ENCODE peak calls at places on chromosomes 12 and 14, in ten cellular contexts. One of them, this sample, is unnamed.

GRCh38 chr12:51171884-51172514 is 936 bp downstream of the TFCP2 start:
- DNase-seq in heart left ventricle: no peak
- DNase-seq in activated T-helper 1 cell treated with anti-CD3 and anti-CD28 coated beads, Interleukin-12 subunit alpha, Interleukin-12 subunit beta, Interleukin-2, Interleukin-4 antibody, amounts not matched to agents 30 ng/mL and 10 ng/mL and 1 ng/mL, durations not matched to agents 14 hours and 24 hours and 36 hours: no peak
- DNase-seq in Right ventricle myocardium inferior: no peak
- DNase-seq in fibroblast of gingiva: no peak
- DNase-seq in activated naive CD4-positive, alpha-beta T cell treated with anti-CD3 and anti-CD28 coated beads for 36 hours: no peak
- DNase-seq in HTR-8/SVneo: peak
- DNase-seq in fibroblast of the conjunctiva: no peak
- DNase-seq in NCI-H2081: no peak
- DNase-seq in left cardiac atrium: no peak
- DNase-seq in this sample: no peak

GRCh38 chr14:88746042-88746441 is 46.7 kb downstream of the EML5 start:
- DNase-seq in heart left ventricle: no peak
- DNase-seq in activated T-helper 1 cell treated with anti-CD3 and anti-CD28 coated beads, Interleukin-12 subunit alpha, Interleukin-12 subunit beta, Interleukin-2, Interleukin-4 antibody, amounts not matched to agents 30 ng/mL and 10 ng/mL and 1 ng/mL, durations not matched to agents 14 hours and 24 hours and 36 hours: no peak
- DNase-seq in Right ventricle myocardium inferior: no peak
- DNase-seq in fibroblast of gingiva: peak
- DNase-seq in activated naive CD4-positive, alpha-beta T cell treated with anti-CD3 and anti-CD28 coated beads for 36 hours: no peak
- DNase-seq in HTR-8/SVneo: no peak
- DNase-seq in fibroblast of the conjunctiva: no peak
- DNase-seq in NCI-H2081: no peak
- DNase-seq in left cardiac atrium: no peak
- DNase-seq in this sample: no peak

GRCh38 chr12:24480766-24481449 is 468.0 kb downstream of the BCAT1 start:
- DNase-seq in heart left ventricle: no peak
- DNase-seq in activated T-helper 1 cell treated with anti-CD3 and anti-CD28 coated beads, Interleukin-12 subunit alpha, Interleukin-12 subunit beta, Interleukin-2, Interleukin-4 antibody, amounts not matched to agents 30 ng/mL and 10 ng/mL and 1 ng/mL, durations not matched to agents 14 hours and 24 hours and 36 hours: no peak
- DNase-seq in Right ventricle myocardium inferior: no peak
- DNase-seq in fibroblast of gingiva: no peak
- DNase-seq in activated naive CD4-positive, alpha-beta T cell treated with anti-CD3 and anti-CD28 coated beads for 36 hours: no peak
- DNase-seq in HTR-8/SVneo: no peak
- DNase-seq in fibroblast of the conjunctiva: no peak
- DNase-seq in NCI-H2081: no peak
- DNase-seq in left cardiac atrium: no peak
- DNase-seq in this sample: no peak

GRCh38 chr14:47674148-47674545 is 1.3 kb downstream of the MDGA2 start:
- DNase-seq in heart left ventricle: peak
- DNase-seq in activated T-helper 1 cell treated with anti-CD3 and anti-CD28 coated beads, Interleukin-12 subunit alpha, Interleukin-12 subunit beta, Interleukin-2, Interleukin-4 antibody, amounts not matched to agents 30 ng/mL and 10 ng/mL and 1 ng/mL, durations not matched to agents 14 hours and 24 hours and 36 hours: no peak
- DNase-seq in Right ventricle myocardium inferior: no peak
- DNase-seq in fibroblast of gingiva: no peak
- DNase-seq in activated naive CD4-positive, alpha-beta T cell treated with anti-CD3 and anti-CD28 coated beads for 36 hours: no peak
- DNase-seq in HTR-8/SVneo: no peak
- DNase-seq in fibroblast of the conjunctiva: no peak
- DNase-seq in NCI-H2081: peak
- DNase-seq in left cardiac atrium: no peak
- DNase-seq in this sample: no peak

GRCh38 chr14:91244501-91244901 is at the start of gene GPR68:
- DNase-seq in heart left ventricle: peak
- DNase-seq in activated T-helper 1 cell treated with anti-CD3 and anti-CD28 coated beads, Interleukin-12 subunit alpha, Interleukin-12 subunit beta, Interleukin-2, Interleukin-4 antibody, amounts not matched to agents 30 ng/mL and 10 ng/mL and 1 ng/mL, durations not matched to agents 14 hours and 24 hours and 36 hours: no peak
- DNase-seq in Right ventricle myocardium inferior: peak
- DNase-seq in fibroblast of gingiva: peak
- DNase-seq in activated naive CD4-positive, alpha-beta T cell treated with anti-CD3 and anti-CD28 coated beads for 36 hours: peak
- DNase-seq in HTR-8/SVneo: no peak
- DNase-seq in fibroblast of the conjunctiva: no peak
- DNase-seq in NCI-H2081: peak
- DNase-seq in left cardiac atrium: peak
- DNase-seq in this sample: peak

GRCh38 chr12:56151672-56152131 is 685 bp upstream of the MYL6B start:
- DNase-seq in heart left ventricle: no peak
- DNase-seq in activated T-helper 1 cell treated with anti-CD3 and anti-CD28 coated beads, Interleukin-12 subunit alpha, Interleukin-12 subunit beta, Interleukin-2, Interleukin-4 antibody, amounts not matched to agents 30 ng/mL and 10 ng/mL and 1 ng/mL, durations not matched to agents 14 hours and 24 hours and 36 hours: peak
- DNase-seq in Right ventricle myocardium inferior: peak
- DNase-seq in fibroblast of gingiva: no peak
- DNase-seq in activated naive CD4-positive, alpha-beta T cell treated with anti-CD3 and anti-CD28 coated beads for 36 hours: peak
- DNase-seq in HTR-8/SVneo: no peak
- DNase-seq in fibroblast of the conjunctiva: no peak
- DNase-seq in NCI-H2081: peak
- DNase-seq in left cardiac atrium: no peak
- DNase-seq in this sample: no peak

GRCh38 chr12:46187023-46187422 is 81.8 kb downstream of the SLC38A1 start:
- DNase-seq in heart left ventricle: no peak
- DNase-seq in activated T-helper 1 cell treated with anti-CD3 and anti-CD28 coated beads, Interleukin-12 subunit alpha, Interleukin-12 subunit beta, Interleukin-2, Interleukin-4 antibody, amounts not matched to agents 30 ng/mL and 10 ng/mL and 1 ng/mL, durations not matched to agents 14 hours and 24 hours and 36 hours: no peak
- DNase-seq in Right ventricle myocardium inferior: no peak
- DNase-seq in fibroblast of gingiva: peak
- DNase-seq in activated naive CD4-positive, alpha-beta T cell treated with anti-CD3 and anti-CD28 coated beads for 36 hours: no peak
- DNase-seq in HTR-8/SVneo: no peak
- DNase-seq in fibroblast of the conjunctiva: peak
- DNase-seq in NCI-H2081: no peak
- DNase-seq in left cardiac atrium: peak
- DNase-seq in this sample: peak

GRCh38 chr12:104653730-104654328 is 197.1 kb downstream of the CHST11 start:
- DNase-seq in heart left ventricle: no peak
- DNase-seq in activated T-helper 1 cell treated with anti-CD3 and anti-CD28 coated beads, Interleukin-12 subunit alpha, Interleukin-12 subunit beta, Interleukin-2, Interleukin-4 antibody, amounts not matched to agents 30 ng/mL and 10 ng/mL and 1 ng/mL, durations not matched to agents 14 hours and 24 hours and 36 hours: no peak
- DNase-seq in Right ventricle myocardium inferior: no peak
- DNase-seq in fibroblast of gingiva: no peak
- DNase-seq in activated naive CD4-positive, alpha-beta T cell treated with anti-CD3 and anti-CD28 coated beads for 36 hours: peak
- DNase-seq in HTR-8/SVneo: no peak
- DNase-seq in fibroblast of the conjunctiva: no peak
- DNase-seq in NCI-H2081: no peak
- DNase-seq in left cardiac atrium: no peak
- DNase-seq in this sample: no peak

GRCh38 chr12:132106921-132107320 is 37.2 kb downstream of the DDX51 start:
- DNase-seq in heart left ventricle: no peak
- DNase-seq in activated T-helper 1 cell treated with anti-CD3 and anti-CD28 coated beads, Interleukin-12 subunit alpha, Interleukin-12 subunit beta, Interleukin-2, Interleukin-4 antibody, amounts not matched to agents 30 ng/mL and 10 ng/mL and 1 ng/mL, durations not matched to agents 14 hours and 24 hours and 36 hours: no peak
- DNase-seq in Right ventricle myocardium inferior: no peak
- DNase-seq in fibroblast of gingiva: peak
- DNase-seq in activated naive CD4-positive, alpha-beta T cell treated with anti-CD3 and anti-CD28 coated beads for 36 hours: no peak
- DNase-seq in HTR-8/SVneo: peak
- DNase-seq in fibroblast of the conjunctiva: no peak
- DNase-seq in NCI-H2081: no peak
- DNase-seq in left cardiac atrium: no peak
- DNase-seq in this sample: no peak

GRCh38 chr12:107092669-107093546 is 441 bp downstream of the CRY1 start:
- DNase-seq in heart left ventricle: no peak
- DNase-seq in activated T-helper 1 cell treated with anti-CD3 and anti-CD28 coated beads, Interleukin-12 subunit alpha, Interleukin-12 subunit beta, Interleukin-2, Interleukin-4 antibody, amounts not matched to agents 30 ng/mL and 10 ng/mL and 1 ng/mL, durations not matched to agents 14 hours and 24 hours and 36 hours: peak
- DNase-seq in Right ventricle myocardium inferior: peak
- DNase-seq in fibroblast of gingiva: no peak
- DNase-seq in activated naive CD4-positive, alpha-beta T cell treated with anti-CD3 and anti-CD28 coated beads for 36 hours: peak
- DNase-seq in HTR-8/SVneo: no peak
- DNase-seq in fibroblast of the conjunctiva: no peak
- DNase-seq in NCI-H2081: peak
- DNase-seq in left cardiac atrium: no peak
- DNase-seq in this sample: no peak

GRCh38 chr14:99756796-99757195 is 36.4 kb upstream of the EML1 start:
- DNase-seq in heart left ventricle: no peak
- DNase-seq in activated T-helper 1 cell treated with anti-CD3 and anti-CD28 coated beads, Interleukin-12 subunit alpha, Interleukin-12 subunit beta, Interleukin-2, Interleukin-4 antibody, amounts not matched to agents 30 ng/mL and 10 ng/mL and 1 ng/mL, durations not matched to agents 14 hours and 24 hours and 36 hours: no peak
- DNase-seq in Right ventricle myocardium inferior: peak
- DNase-seq in fibroblast of gingiva: no peak
- DNase-seq in activated naive CD4-positive, alpha-beta T cell treated with anti-CD3 and anti-CD28 coated beads for 36 hours: no peak
- DNase-seq in HTR-8/SVneo: no peak
- DNase-seq in fibroblast of the conjunctiva: no peak
- DNase-seq in NCI-H2081: no peak
- DNase-seq in left cardiac atrium: no peak
- DNase-seq in this sample: no peak

This sample was measured in stromal cell of bone marrow.